ENCODE peak calls at places on chromosome 20, in four cellular contexts. K is K562, A is GM12878, S is HepG2. N is an unnamed sample.

GRCh38 chr20:3777726-3778629 is 3.3 kb downstream of the SPEF1 start:
- DNase-seq in K (no peak), A (no peak), S (no peak), N (no peak)

GRCh38 chr20:53102361-53102760 is 130.2 kb downstream of the TSHZ2 start:
- DNase-seq in K (no peak), A (no peak), S (no peak), N (no peak)

GRCh38 chr20:10387686-10388085 is 46.3 kb downstream of the MKKS start:
- DNase-seq in K (no peak), A (no peak), S (no peak), N (no peak)

GRCh38 chr20:6348908-6349307 is 226.1 kb upstream of the FERMT1 start:
- DNase-seq in K (no peak), A (no peak), S (no peak), N (no peak)

GRCh38 chr20:45969712-45970634 is 2.0 kb downstream of the ZNF335 start:
- DNase-seq in K (no peak), A (no peak), S (peak), N (peak)

GRCh38 chr20:53613748-53614147 is 20.1 kb upstream of the ZNF217 start:
- DNase-seq in K (no peak), A (no peak), S (no peak), N (no peak)

GRCh38 chr20:19019734-19020364 is 192.6 kb upstream of the SLC24A3 start:
- DNase-seq in K (no peak), A (no peak), S (no peak), N (no peak)

GRCh38 chr20:34312544-34313217 is 9.5 kb upstream of the AHCY start:
- DNase-seq in K (peak), A (peak), S (peak), N (peak)

GRCh38 chr20:10898555-10898954 is 224.8 kb upstream of the JAG1 start:
- DNase-seq in K (no peak), A (no peak), S (no peak), N (no peak)

GRCh38 chr20:32599783-32600340 is 14.7 kb upstream of the NOL4L start:
- DNase-seq in K (no peak), A (no peak), S (no peak), N (no peak)

GRCh38 chr20:20367681-20368413 is at the start of gene INSM1:
- DNase-seq in K (no peak), A (no peak), S (no peak), N (no peak)

GRCh38 chr20:14512856-14513255 is 175.4 kb upstream of the FLRT3 start:
- DNase-seq in K (no peak), A (no peak), S (no peak), N (no peak)

GRCh38 chr20:62370115-62370806 is 3.1 kb upstream of the LAMA5 start:
- DNase-seq in K (peak), A (no peak), S (no peak), N (no peak)

GRCh38 chr20:17498181-17498580 is 33.0 kb downstream of the BFSP1 start:
- DNase-seq in K (no peak), A (no peak), S (no peak), N (no peak)

GRCh38 chr20:23924751-23925150 is 45.2 kb upstream of the CST5 start:
- DNase-seq in K (no peak), A (no peak), S (no peak), N (no peak)

GRCh38 chr20:32231847-32232246 is 24.2 kb downstream of the POFUT1 start:
- DNase-seq in K (no peak), A (no peak), S (no peak), N (no peak)

GRCh38 chr20:3646651-3647050 is 16.5 kb downstream of the GFRA4 start:
- DNase-seq in K (no peak), A (no peak), S (no peak), N (no peak)

GRCh38 chr20:16106191-16106849 is 466.9 kb downstream of the KIF16B start:
- DNase-seq in K (no peak), A (no peak), S (peak), N (no peak)

GRCh38 chr20:32763202-32763999 is 1.2 kb downstream of the DNMT3B start:
- DNase-seq in K (peak), A (no peak), S (no peak), N (no peak)

GRCh38 chr20:62369508-62370114 is 2.5 kb upstream of the LAMA5 start:
- DNase-seq in K (no peak), A (no peak), S (no peak), N (no peak)

GRCh38 chr20:9359561-9360308 is 154.7 kb upstream of the LAMP5 start:
- DNase-seq in K (no peak), A (no peak), S (peak), N (peak)

GRCh38 chr20:37333130-37333847 is 12.7 kb upstream of the SRC start:
- DNase-seq in K (no peak), A (no peak), S (no peak), N (no peak)
- H3K27ac ChIP-seq in K (no peak), A (no peak), S (peak), N (no peak)

GRCh38 chr20:12243327-12243726 is 325.6 kb downstream of the BTBD3 start:
- DNase-seq in K (no peak), A (no peak), S (no peak), N (no peak)

GRCh38 chr20:12237772-12238171 is 320.1 kb downstream of the BTBD3 start:
- DNase-seq in K (no peak), A (no peak), S (no peak), N (no peak)

GRCh38 chr20:12241065-12241464 is 323.4 kb downstream of the BTBD3 start:
- DNase-seq in K (no peak), A (no peak), S (no peak), N (no peak)
- TF ChIP-seq ZBTB33 in K (no peak), A (no peak), S (no peak), N (no peak)

GRCh38 chr20:21554376-21554890 is 40.6 kb upstream of the NKX2-2 start:
- DNase-seq in K (no peak), A (no peak), S (no peak), N (no peak)

GRCh38 chr20:21555470-21556120 is 41.7 kb upstream of the NKX2-2 start:
- DNase-seq in K (no peak), A (no peak), S (no peak), N (no peak)

GRCh38 chr20:21556398-21556797 is 42.5 kb upstream of the NKX2-2 start:
- DNase-seq in K (no peak), A (no peak), S (no peak), N (no peak)

GRCh38 chr20:21557246-21557982 is 43.5 kb upstream of the NKX2-2 start:
- DNase-seq in K (no peak), A (no peak), S (no peak), N (no peak)

GRCh38 chr20:21554985-21555384 is 41.1 kb upstream of the NKX2-2 start:
- DNase-seq in K (no peak), A (no peak), S (no peak), N (no peak)
- TF ChIP-seq ZNF274 in K (no peak), A (no peak), S (no peak), N (no peak)

DNA sequence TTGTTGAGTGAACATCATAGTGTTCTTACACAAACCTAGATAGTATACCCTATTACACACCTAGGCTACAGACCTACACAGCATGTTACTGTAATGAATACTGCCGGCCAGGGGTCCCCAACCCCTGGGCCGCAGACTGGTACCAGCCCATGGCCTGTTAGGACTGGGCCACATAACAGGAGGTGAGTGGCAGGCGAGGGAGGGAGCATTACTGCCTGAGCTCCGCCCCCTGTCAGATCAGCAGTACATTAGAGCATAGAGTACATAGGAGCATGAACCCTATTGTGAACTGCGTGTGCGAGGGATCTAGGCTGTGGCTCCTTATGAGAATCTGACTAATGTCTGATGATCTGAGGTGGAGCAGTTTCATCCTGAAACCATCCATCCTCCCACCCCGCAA is 126.3 kb downstream of the PRND start:
- DNase-seq in K (no peak), A (no peak), S (no peak), N (no peak)
- H3K27ac ChIP-seq in K (no peak), A (no peak), S (no peak), N (no peak)

DNA sequence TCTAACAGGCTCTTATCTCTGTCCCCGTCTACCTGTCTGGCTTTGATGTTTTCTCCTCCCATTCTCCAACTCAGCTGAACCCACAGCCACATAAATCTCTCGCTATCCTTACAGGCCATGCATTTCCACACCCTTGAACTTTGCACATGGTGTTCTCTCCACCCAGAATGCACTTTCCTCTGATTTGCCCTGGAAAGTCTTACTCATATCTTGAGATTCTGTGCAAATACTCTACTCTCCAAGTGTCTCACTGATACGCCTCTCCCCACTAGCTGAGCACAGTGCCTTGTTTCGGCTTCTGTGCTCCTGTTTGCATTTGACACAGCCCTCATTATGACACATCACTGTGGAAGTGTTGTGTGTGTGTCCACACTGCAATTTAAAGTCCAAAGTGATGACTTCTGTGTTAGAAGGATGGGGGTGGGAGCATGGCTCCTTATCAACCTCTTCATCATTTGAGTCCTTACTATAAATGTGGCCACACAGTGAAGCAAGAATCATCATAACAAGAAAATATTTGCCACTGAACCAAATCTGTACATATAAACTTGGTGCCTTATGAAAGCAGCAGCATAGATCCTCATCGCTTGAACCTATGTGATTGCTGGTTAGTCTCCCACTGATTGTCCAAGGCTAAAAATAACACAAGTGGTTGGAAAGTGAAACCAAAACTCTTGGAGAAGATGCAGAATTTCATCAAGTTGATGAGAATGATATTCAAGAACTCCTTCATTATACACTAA is 5.5 kb upstream of the PRELID3B start:
- DNase-seq in K (no peak), A (no peak), S (peak), N (no peak)
- TF ChIP-seq ZBTB33 in K (no peak), A (no peak), S (no peak), N (no peak)

DNA sequence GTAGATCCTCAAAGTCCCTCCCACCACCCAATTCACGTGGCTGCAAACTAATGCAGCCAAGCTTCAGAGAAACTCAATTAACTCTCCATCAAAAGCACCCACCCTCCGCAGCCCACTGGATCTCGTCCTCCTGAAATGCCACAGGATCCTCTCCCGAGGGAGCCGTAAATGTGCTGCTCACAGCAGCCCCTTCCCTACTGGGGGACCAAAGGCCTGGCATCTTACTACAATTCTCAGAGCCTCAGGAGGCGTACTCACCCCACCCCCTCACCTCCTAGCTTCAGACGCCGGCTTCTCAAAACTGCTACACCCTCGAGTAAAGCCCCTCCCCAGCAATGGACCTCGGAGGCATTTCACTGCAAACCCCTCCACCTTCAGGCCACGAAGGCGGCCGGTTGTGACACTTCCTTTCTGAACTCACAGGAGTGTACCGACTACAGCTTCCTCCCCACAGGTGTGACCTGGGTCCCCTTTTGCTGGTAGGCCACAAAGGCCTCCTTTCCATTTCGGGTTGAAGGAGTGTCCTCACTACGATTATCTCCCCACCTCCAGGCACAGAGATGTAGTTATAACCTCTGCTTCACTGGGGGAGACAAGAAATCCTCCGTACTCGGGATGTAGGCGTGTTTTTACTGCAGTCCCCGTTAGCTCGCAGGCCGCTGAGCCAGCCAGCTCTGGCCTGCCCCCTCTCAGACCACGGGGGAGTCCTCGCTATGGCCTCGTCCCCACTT is 722 bp downstream of the CPNE1 start:
- DNase-seq in K (peak), A (no peak), S (peak), N (peak)
- TF ChIP-seq ZNF274 in K (no peak), A (no peak), S (no peak), N (no peak)

GRCh38 chr20:57654998-57655811 is 35.0 kb upstream of the ZBP1 start:
- DNase-seq in K (no peak), A (no peak), S (no peak), N (no peak)
- H3K27ac ChIP-seq in K (no peak), A (no peak), S (no peak), N (no peak)

GRCh38 chr20:50958733-50959542 is at the start of gene MOCS3:
- DNase-seq in K (peak), A (no peak), S (peak), N (peak)
- TF ChIP-seq ZBTB33 in K (no peak), A (no peak), S (peak), N (no peak)

GRCh38 chr20:51995038-51995437 is 192.7 kb upstream of the SALL4 start:
- DNase-seq in K (no peak), A (no peak), S (no peak), N (no peak)
- TF ChIP-seq ZNF274 in K (no peak), A (no peak), S (no peak), N (no peak)

DNA sequence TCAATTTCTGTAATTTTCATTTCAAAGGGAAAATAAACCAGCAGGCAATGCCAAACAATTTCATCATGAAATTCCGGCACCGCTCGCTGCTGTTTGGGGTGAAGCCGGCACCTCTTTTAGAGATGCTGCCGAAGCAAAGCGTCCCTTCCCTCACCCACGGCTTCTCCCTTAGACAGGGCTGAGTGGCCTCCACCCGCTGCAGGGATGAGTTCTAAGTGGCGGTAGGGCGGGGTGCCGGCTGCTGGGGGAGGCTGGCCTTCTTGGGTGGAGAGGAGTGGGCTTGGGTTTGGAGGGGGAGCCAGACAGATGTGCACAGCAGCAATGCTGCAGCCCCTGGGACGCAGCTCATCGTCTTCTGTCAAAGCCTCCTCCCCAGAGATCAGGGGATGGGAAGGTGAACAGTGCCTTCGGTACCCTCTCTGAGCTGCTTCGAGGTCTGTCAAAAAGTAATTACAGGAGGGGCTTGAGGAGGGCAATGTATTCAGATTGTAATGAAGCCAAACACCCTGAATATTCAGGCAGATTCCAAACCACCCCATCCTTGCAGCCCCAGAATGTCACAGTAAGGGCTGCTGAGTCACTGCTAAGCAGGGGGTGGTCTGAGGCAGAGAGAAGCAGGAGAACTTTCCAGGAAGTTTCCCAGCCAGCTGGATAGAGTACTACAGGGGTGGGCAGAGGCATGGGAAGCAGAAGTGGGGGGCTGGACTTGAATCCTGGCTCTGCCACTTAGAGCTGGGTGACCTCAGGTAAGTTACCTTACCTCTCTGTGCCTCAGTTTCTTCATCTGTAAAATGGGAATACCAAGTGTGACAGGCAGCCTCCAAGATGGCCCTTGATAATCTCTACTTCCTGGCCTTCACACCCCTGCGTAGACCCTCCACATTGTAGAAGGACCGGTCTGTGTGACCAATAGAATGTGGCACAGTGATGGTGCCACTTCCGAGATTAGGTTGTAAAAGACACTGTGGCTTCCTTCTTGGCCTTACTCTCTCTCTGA is 96.6 kb downstream of the SULF2 start:
- DNase-seq in K (no peak), A (no peak), S (no peak), N (no peak)
- H3K27ac ChIP-seq in K (no peak), A (no peak), S (no peak), N (no peak)